ENCODE peak calls at places on chromosomes 3 and 15, in eight cellular contexts. F is uterus, S is A549, E is body of pancreas, A is HCT116, M is prostate gland, Z is breast epithelium, L is testis. D is an unnamed sample.

GRCh38 chr15:58590901-58591300 is 158.6 kb downstream of the ADAM10 start:
- DNase-seq in F (no peak), S (no peak), E (no peak), A (no peak), M (no peak), Z (no peak), L (no peak), D (no peak)

GRCh38 chr15:66901336-66902100 is 163.9 kb upstream of the SMAD3 start:
- DNase-seq in F (no peak), S (peak; percentile 45), E (no peak), A (no peak), M (no peak), Z (no peak), L (no peak), D (no peak)

GRCh38 chr15:68424754-68425390 is 7.1 kb downstream of the ITGA11 start:
- DNase-seq in F (peak; percentile 21), S (no peak), E (no peak), A (no peak), M (no peak), Z (no peak), L (no peak), D (no peak)

GRCh38 chr15:50109086-50109987 is 9.7 kb downstream of the ATP8B4 start:
- DNase-seq in F (no peak), S (peak; percentile 20), E (no peak), A (no peak), M (peak; percentile 27), Z (no peak), L (peak; percentile 29), D (no peak)

GRCh38 chr15:82846621-82847020 is 37.2 kb downstream of the WHAMM start:
- DNase-seq in F (no peak), S (no peak), E (no peak), A (no peak), M (no peak), Z (peak; percentile 9), L (no peak), D (no peak)

GRCh38 chr3:192875971-192876565 is 41.6 kb downstream of the MB21D2 start:
- DNase-seq in F (no peak), S (no peak), E (no peak), A (no peak), M (no peak), Z (no peak), L (no peak), D (no peak)

GRCh38 chr3:33218072-33218445 is 551 bp downstream of the SUSD5 start:
- DNase-seq in F (no peak), S (no peak), E (no peak), A (no peak), M (no peak), Z (no peak), L (no peak), D (no peak)

GRCh38 chr3:190486201-190486865 is 27.6 kb upstream of the IL1RAP start:
- DNase-seq in F (no peak), S (no peak), E (no peak), A (no peak), M (no peak), Z (no peak), L (no peak), D (no peak)

GRCh38 chr3:60192297-60193114 is 1058.7 kb downstream of the FHIT start:
- DNase-seq in F (no peak), S (no peak), E (no peak), A (no peak), M (no peak), Z (no peak), L (no peak), D (no peak)

GRCh38 chr15:99414755-99415731 is 150.7 kb upstream of the MEF2A start:
- DNase-seq in F (no peak), S (no peak), E (no peak), A (no peak), M (no peak), Z (no peak), L (peak; percentile 19), D (no peak)

GRCh38 chr3:6452974-6453373 is 407.9 kb upstream of the GRM7 start:
- DNase-seq in F (no peak), S (no peak), E (no peak), A (no peak), M (no peak), Z (no peak), L (no peak), D (no peak)

GRCh38 chr15:90322531-90322930 is 29.6 kb upstream of the ZNF774 start:
- DNase-seq in F (no peak), S (no peak), E (no peak), A (no peak), M (peak; percentile 26), Z (no peak), L (no peak), D (no peak)

GRCh38 chr3:72633101-72633500 is 215.1 kb downstream of the SHQ1 start:
- DNase-seq in F (no peak), S (no peak), E (no peak), A (no peak), M (no peak), Z (no peak), L (no peak), D (no peak)

GRCh38 chr3:129034650-129035049 is 25.9 kb upstream of the GP9 start:
- DNase-seq in F (no peak), S (no peak), E (no peak), A (no peak), M (no peak), Z (no peak), L (no peak), D (no peak)

GRCh38 chr3:87503901-87504498 is 227.6 kb upstream of the POU1F1 start:
- DNase-seq in F (no peak), S (peak; percentile 86), E (peak; percentile 50), A (peak; percentile 75), M (peak; percentile 39), Z (no peak), L (peak; percentile 40), D (peak; percentile 26)

GRCh38 chr3:149489060-149489690 is 14.7 kb downstream of the TM4SF4 start:
- DNase-seq in F (no peak), S (peak; percentile 46), E (no peak), A (peak; percentile 39), M (no peak), Z (no peak), L (no peak), D (no peak)

GRCh38 chr3:126991366-126992200 is 8.7 kb downstream of the PLXNA1 start:
- DNase-seq in F (no peak), S (no peak), E (no peak), A (no peak), M (no peak), Z (no peak), L (no peak), D (no peak)

GRCh38 chr15:69509131-69509530 is 56.5 kb downstream of the RPLP1 start:
- DNase-seq in F (no peak), S (no peak), E (no peak), A (no peak), M (no peak), Z (no peak), L (no peak), D (no peak)

GRCh38 chr3:51967384-51968174 is at the start of gene PCBP4:
- DNase-seq in F (peak; percentile 76), S (no peak), E (peak; percentile 84), A (no peak), M (peak; percentile 69), Z (peak; percentile 65), L (peak; percentile 56), D (peak; percentile 58)

GRCh38 chr15:78536134-78536533 is 4.1 kb upstream of the PSMA4 start:
- DNase-seq in F (no peak), S (no peak), E (no peak), A (no peak), M (no peak), Z (no peak), L (no peak), D (no peak)

GRCh38 chr3:195260286-195260905 is 10.6 kb downstream of the XXYLT1 start:
- DNase-seq in F (no peak), S (no peak), E (no peak), A (no peak), M (no peak), Z (no peak), L (peak; percentile 43), D (peak; percentile 60)

GRCh38 chr3:191005790-191006189 is 143.3 kb upstream of the GMNC start:
- DNase-seq in F (no peak), S (no peak), E (no peak), A (no peak), M (no peak), Z (no peak), L (no peak), D (no peak)

GRCh38 chr3:172065967-172066762 is 26.8 kb downstream of the FNDC3B start:
- DNase-seq in F (no peak), S (peak; percentile 70), E (peak; percentile 46), A (no peak), M (no peak), Z (no peak), L (no peak), D (no peak)

DNA sequence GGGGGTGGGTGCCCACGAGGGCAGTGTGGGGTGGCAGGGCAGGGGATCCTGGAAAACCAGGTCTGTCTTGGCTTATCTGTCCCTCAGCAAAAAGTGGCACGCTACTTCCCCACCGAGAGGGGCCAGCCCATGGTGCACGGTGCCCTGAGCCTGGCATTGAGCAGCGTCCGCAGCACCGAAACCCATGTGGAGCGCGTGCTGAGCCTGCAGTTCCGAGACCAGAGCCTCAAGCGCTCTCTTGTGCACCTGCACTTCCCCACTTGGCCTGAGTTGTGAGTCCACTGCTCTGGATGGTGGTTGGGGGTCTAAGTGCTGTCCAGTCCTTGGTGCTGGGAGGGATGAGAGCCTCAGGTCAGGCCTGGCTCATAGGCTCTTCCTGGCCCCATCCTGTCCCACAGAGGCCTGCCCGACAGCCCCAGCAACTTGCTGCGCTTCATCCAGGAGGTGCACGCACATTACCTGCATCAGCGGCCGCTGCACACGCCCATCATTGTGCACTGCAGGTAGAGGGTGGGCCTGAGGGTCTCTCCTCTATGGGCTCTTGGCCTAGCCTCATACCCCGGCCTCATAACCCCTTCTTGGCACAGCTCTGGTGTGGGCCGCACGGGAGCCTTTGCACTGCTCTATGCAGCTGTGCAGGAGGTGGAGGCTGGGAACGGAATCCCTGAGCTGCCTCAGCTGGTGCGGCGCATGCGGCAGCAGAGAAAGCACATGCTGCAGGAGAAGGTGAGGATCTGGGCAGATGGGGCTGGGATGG is 31.1 kb downstream of the PTPN23 start:
- DNase-seq in F (no peak), S (no peak), E (no peak), A (no peak), M (no peak), Z (no peak), L (no peak), D (no peak)
- TF ChIP-seq POLR2A in F (no peak), S (no peak), E (no peak), A (no peak), M (no peak), Z (no peak), L (no peak), D (no peak)

GRCh38 chr15:89132611-89133242 is 44.5 kb downstream of the ABHD2 start:
- DNase-seq in F (peak; percentile 50), S (no peak), E (no peak), A (no peak), M (no peak), Z (no peak), L (peak; percentile 46), D (no peak)
- TF ChIP-seq POLR2A in F (no peak), S (no peak), E (peak; percentile 22), A (no peak), M (no peak), Z (no peak), L (no peak), D (no peak)

GRCh38 chr15:75637245-75638009 is 2.6 kb downstream of the IMP3 start:
- DNase-seq in F (no peak), S (no peak), E (no peak), A (no peak), M (no peak), Z (no peak), L (no peak), D (no peak)
- TF ChIP-seq POLR2A in F (no peak), S (no peak), E (no peak), A (no peak), M (no peak), Z (no peak), L (no peak), D (no peak)

GRCh38 chr3:10305331-10305902 is 12.7 kb upstream of the GHRL start:
- DNase-seq in F (no peak), S (no peak), E (no peak), A (no peak), M (no peak), Z (no peak), L (no peak), D (no peak)
- TF ChIP-seq POLR2A in F (no peak), S (no peak), E (no peak), A (no peak), M (no peak), Z (no peak), L (no peak), D (no peak)

D was measured in H54.